ENCODE peak calls at places on chromosomes 12 and 14, in six cellular contexts. Q is neuronal stem cell, Y is IMR-90, K is H1, B is H9, V is trophoblast cell. O is an unnamed sample.

GRCh38 chr14:50603565-50603964 is 43.6 kb downstream of the ATL1 start:
- DNase-seq in Q (no peak), Y (peak; percentile 43), K (no peak), B (no peak), V (no peak), O (no peak)

GRCh38 chr12:57429473-57430116 is 1.2 kb downstream of the R3HDM2 start:
- DNase-seq in Q (no peak), Y (peak; percentile 13), K (no peak), B (no peak), V (no peak), O (no peak)

GRCh38 chr14:59137256-59137655 is 51.2 kb upstream of the DAAM1 start:
- DNase-seq in Q (no peak), Y (no peak), K (no peak), B (no peak), V (no peak), O (no peak)

GRCh38 chr12:100643246-100643645 is 69.8 kb downstream of the GAS2L3 start:
- DNase-seq in Q (no peak), Y (no peak), K (no peak), B (no peak), V (no peak), O (no peak)

GRCh38 chr14:91867316-91867988 is at the start of gene TC2N:
- DNase-seq in Q (no peak), Y (no peak), K (no peak), B (no peak), V (no peak), O (no peak)

GRCh38 chr14:90381011-90381790 is 15.6 kb upstream of the CALM1 start:
- DNase-seq in Q (no peak), Y (no peak), K (no peak), B (no peak), V (no peak), O (peak; percentile 51)

GRCh38 chr14:61225304-61225703 is 55.8 kb downstream of the TMEM30B start:
- DNase-seq in Q (no peak), Y (no peak), K (no peak), B (no peak), V (no peak), O (no peak)

GRCh38 chr14:22998324-22999012 is 11.5 kb downstream of the C14orf93 start:
- DNase-seq in Q (no peak), Y (no peak), K (no peak), B (no peak), V (no peak), O (no peak)

GRCh38 chr14:26872510-26872909 is 274.7 kb upstream of the NOVA1 start:
- DNase-seq in Q (no peak), Y (no peak), K (no peak), B (no peak), V (no peak), O (no peak)

GRCh38 chr12:50102186-50102585 is 1.6 kb upstream of the GPD1 start:
- DNase-seq in Q (no peak), Y (no peak), K (no peak), B (no peak), V (no peak), O (no peak)

GRCh38 chr12:67645571-67645970 is 3.0 kb upstream of the DYRK2 start:
- DNase-seq in Q (no peak), Y (peak; percentile 56), K (no peak), B (no peak), V (peak; percentile 23), O (peak; percentile 79)

GRCh38 chr12:103571286-103571685 is 15.8 kb upstream of the STAB2 start:
- DNase-seq in Q (peak; percentile 75), Y (no peak), K (no peak), B (peak; percentile 89), V (peak; percentile 41), O (no peak)

GRCh38 chr12:64673490-64674169 is 63.3 kb downstream of the RASSF3 start:
- DNase-seq in Q (peak; percentile 24), Y (peak; percentile 19), K (no peak), B (no peak), V (no peak), O (peak; percentile 41)

GRCh38 chr12:64054156-64054555 is 167.9 kb downstream of the KICS2 start:
- DNase-seq in Q (no peak), Y (no peak), K (no peak), B (no peak), V (no peak), O (no peak)

GRCh38 chr12:63238892-63239291 is 87.9 kb upstream of the AVPR1A start:
- DNase-seq in Q (no peak), Y (no peak), K (no peak), B (no peak), V (no peak), O (no peak)

GRCh38 chr14:77340389-77340788 is 19.6 kb downstream of the GSTZ1 start:
- DNase-seq in Q (no peak), Y (no peak), K (no peak), B (no peak), V (no peak), O (no peak)

GRCh38 chr14:95486875-95487668 is 29.4 kb downstream of the SYNE3 start:
- DNase-seq in Q (no peak), Y (no peak), K (no peak), B (no peak), V (no peak), O (no peak)

GRCh38 chr12:8692573-8692972 is 5.2 kb upstream of the RIMKLB start:
- DNase-seq in Q (peak; percentile 55), Y (peak; percentile 71), K (no peak), B (peak; percentile 86), V (no peak), O (peak; percentile 50)

GRCh38 chr14:104967414-104968152 is 10.6 kb downstream of the AHNAK2 start:
- DNase-seq in Q (no peak), Y (no peak), K (no peak), B (peak; percentile 64), V (no peak), O (peak; percentile 55)

GRCh38 chr12:18955594-18955993 is 173.9 kb upstream of the PLEKHA5 start:
- DNase-seq in Q (no peak), Y (peak; percentile 16), K (no peak), B (no peak), V (no peak), O (peak; percentile 6)

GRCh38 chr12:112900298-112901145 is 6.2 kb upstream of the OAS1 start:
- DNase-seq in Q (peak; percentile 4), Y (peak; percentile 27), K (peak; percentile 17), B (peak; percentile 74), V (peak; percentile 22), O (peak; percentile 42)

GRCh38 chr14:80977103-80977728 is 21.8 kb downstream of the TSHR start:
- DNase-seq in Q (no peak), Y (no peak), K (no peak), B (no peak), V (no peak), O (no peak)

GRCh38 chr12:127101086-127101485 is 1165.9 kb upstream of the TMEM132C start:
- DNase-seq in Q (no peak), Y (no peak), K (no peak), B (no peak), V (no peak), O (no peak)

GRCh38 chr14:64729386-64730060 is 25.3 kb downstream of the PLEKHG3 start:
- DNase-seq in Q (no peak), Y (no peak), K (no peak), B (no peak), V (no peak), O (no peak)

GRCh38 chr14:92439551-92440344 is 73.8 kb upstream of the RIN3 start:
- DNase-seq in Q (no peak), Y (no peak), K (no peak), B (no peak), V (no peak), O (no peak)

DNA sequence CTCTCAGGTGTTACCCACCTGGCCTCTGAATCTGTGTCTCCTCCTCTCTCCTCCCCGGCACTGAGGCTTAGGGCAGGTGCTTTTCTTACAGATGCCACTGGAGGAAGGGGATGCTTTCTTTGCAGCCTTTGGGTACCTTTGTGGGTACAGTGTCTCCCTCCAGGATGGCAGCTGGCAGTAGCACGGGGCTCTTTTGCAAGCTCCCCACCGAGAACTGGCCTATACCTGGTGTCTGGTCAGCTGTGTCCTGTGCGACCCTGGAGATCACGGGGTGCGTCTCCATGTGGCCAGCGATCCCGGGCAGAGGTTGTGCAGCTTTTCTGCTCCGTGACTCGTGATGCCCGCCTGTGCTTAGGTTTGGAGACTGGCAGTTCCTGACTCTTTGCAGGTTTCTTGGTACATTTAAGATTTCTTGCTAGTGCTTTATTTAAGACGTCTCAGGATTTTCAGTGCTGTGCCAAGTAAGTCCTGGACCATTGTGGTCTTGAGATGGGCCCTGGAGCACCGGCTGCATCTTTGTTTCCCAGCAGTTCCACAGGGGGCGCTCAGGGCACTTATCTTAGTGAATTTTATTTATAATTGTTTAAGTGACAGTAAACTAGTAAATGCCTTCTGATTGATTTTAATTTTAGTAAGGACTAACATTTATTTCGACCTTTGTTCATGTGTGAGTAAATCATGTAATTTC is 68.9 kb downstream of the DDX51 start:
- DNase-seq in Q (no peak), Y (no peak), K (no peak), B (no peak), V (no peak), O (no peak)
- H3K4ac ChIP-seq in Q (no peak overlapping the region), Y (no peak overlapping the region), K (no peak overlapping the region), B (no peak overlapping the region), V (no peak overlapping the region), O (no peak overlapping the region)

DNA sequence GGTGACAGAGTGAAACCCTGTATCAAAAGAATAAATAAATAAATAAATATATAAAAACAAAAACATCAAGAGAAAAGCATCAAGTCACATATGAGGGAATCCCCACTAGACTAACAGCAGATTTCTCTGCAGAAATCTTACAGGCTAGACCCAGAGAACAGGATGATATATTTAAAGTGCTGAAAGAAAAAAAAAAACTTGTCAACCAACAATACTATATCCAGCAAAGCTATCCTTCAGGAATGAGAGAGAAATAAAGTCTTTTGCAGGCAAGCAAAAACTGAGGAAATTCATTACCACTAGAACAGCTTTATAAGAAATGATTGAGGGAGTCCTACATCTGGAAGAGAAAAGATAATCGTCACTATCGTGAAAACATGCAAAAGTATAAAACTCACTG is 6.4 kb upstream of the SFSWAP start:
- DNase-seq in Q (no peak), Y (no peak), K (no peak), B (no peak), V (no peak), O (no peak)
- H4K91ac ChIP-seq in Q (no peak overlapping the region), Y (no peak overlapping the region), K (no peak overlapping the region), B (no peak overlapping the region), V (no peak overlapping the region), O (no peak overlapping the region)

GRCh38 chr14:99271288-99271941 is 582 bp downstream of the BCL11B start:
- DNase-seq in Q (no peak), Y (no peak), K (no peak), B (no peak), V (no peak), O (no peak)
- H3K27me3 ChIP-seq in Q (peaks cover 93% of the 10 kb centered on the region), Y (peaks cover 63% of the 10 kb centered on the region), K (peaks cover 7% of the 10 kb centered on the region), B (no peaks in the 10 kb centered on the region), V (peaks cover 9% of the 10 kb centered on the region), O (peaks cover 70% of the 10 kb centered on the region)

DNA sequence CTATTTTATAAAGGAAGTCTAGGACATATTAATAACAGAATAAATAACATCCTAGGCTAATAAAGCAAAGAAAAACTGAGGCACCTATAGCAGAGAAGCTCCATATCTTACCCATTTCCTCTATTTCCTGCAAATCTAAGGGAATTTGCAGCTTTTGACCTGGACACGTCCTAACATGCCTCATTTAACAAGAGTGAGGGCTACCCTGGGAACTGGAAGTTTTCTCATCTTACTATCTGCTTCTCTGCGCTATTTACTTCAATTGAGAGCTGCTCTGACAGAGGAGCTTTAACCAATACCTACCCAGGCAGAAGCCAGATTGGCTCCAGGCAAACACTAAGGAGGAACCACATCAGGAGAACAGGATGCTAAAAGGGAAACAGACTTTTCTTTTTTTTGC is 5.7 kb downstream of the YBX3 start:
- DNase-seq in Q (no peak), Y (peak; percentile 28), K (no peak), B (no peak), V (no peak), O (peak; percentile 55)
- H3K4ac ChIP-seq in Q (no peak overlapping the region), Y (peak overlapping the region; percentile 59), K (no peak overlapping the region), B (no peak overlapping the region), V (no peak overlapping the region), O (no peak overlapping the region)

GRCh38 chr14:103724116-103724515 is 8.5 kb downstream of the ZFYVE21 start:
- DNase-seq in Q (no peak), Y (peak; percentile 36), K (no peak), B (no peak), V (no peak), O (no peak)
- H4K91ac ChIP-seq in Q (no peak overlapping the region), Y (no peak overlapping the region), K (no peak overlapping the region), B (no peak overlapping the region), V (no peak overlapping the region), O (no peak overlapping the region)